ENCODE peak calls at places on chromosome 1, in five cellular contexts. T is upper lobe of right lung, I is uterus, N is A549, V is AG04450. Y is an unnamed sample.

GRCh38 chr1:227947678-227948492 is at the start of gene WNT9A:
- DNase-seq in T (peak; percentile 75), N (peak; percentile 47), V (no peak), I (peak; percentile 56), Y (peak; percentile 37)

GRCh38 chr1:44433209-44433608 is 28.2 kb downstream of the RNF220 start:
- DNase-seq in N (no peak), I (no peak), V (no peak), T (no peak), Y (no peak)

GRCh38 chr1:173868266-173869107 is at the start of gene ZBTB37:
- DNase-seq in N (peak; percentile 65), I (no peak), V (no peak), T (peak; percentile 98), Y (peak; percentile 93)

GRCh38 chr1:219296430-219296850 is 122.8 kb downstream of the LYPLAL1 start:
- DNase-seq in N (no peak), T (no peak), I (no peak), V (no peak), Y (no peak)

GRCh38 chr1:22889213-22889827 is 83.3 kb downstream of the LACTBL1 start:
- DNase-seq in I (no peak), N (peak; percentile 41), V (no peak), T (no peak), Y (peak; percentile 33)

GRCh38 chr1:228364068-228364705 is 42.4 kb downstream of the TRIM11 start:
- DNase-seq in V (no peak), N (no peak), I (no peak), T (peak; percentile 57), Y (no peak)

GRCh38 chr1:215631489-215631888 is 64.4 kb downstream of the KCTD3 start:
- DNase-seq in V (no peak), T (no peak), N (no peak), I (no peak), Y (no peak)

GRCh38 chr1:11918779-11919519 is 7.3 kb downstream of the KIAA2013 start:
- DNase-seq in T (no peak), V (peak; percentile 57), N (no peak), I (peak; percentile 76), Y (no peak)

GRCh38 chr1:231465051-231465450 is 43.0 kb upstream of the EGLN1 start:
- DNase-seq in I (no peak), T (no peak), N (no peak), V (no peak), Y (no peak)

GRCh38 chr1:117231748-117232373 is 21.1 kb upstream of the VTCN1 start:
- DNase-seq in I (peak; percentile 75), T (no peak), N (no peak), V (no peak), Y (no peak)

GRCh38 chr1:230425252-230426061 is 675 bp downstream of the PGBD5 start:
- DNase-seq in V (no peak), N (no peak), T (no peak), I (no peak), Y (peak; percentile 32)

GRCh38 chr1:230427981-230428380 is 1.8 kb upstream of the PGBD5 start:
- DNase-seq in I (no peak), N (no peak), V (no peak), T (no peak), Y (no peak)

GRCh38 chr1:230427477-230427876 is 1.3 kb upstream of the PGBD5 start:
- DNase-seq in T (no peak), V (no peak), N (no peak), I (no peak), Y (no peak)

GRCh38 chr1:230424440-230425251 is 1.5 kb downstream of the PGBD5 start:
- DNase-seq in T (no peak), I (no peak), V (no peak), N (no peak), Y (peak; percentile 39)

GRCh38 chr1:230426246-230427101 is at the start of gene PGBD5:
- DNase-seq in I (peak; percentile 37), N (peak; percentile 64), V (no peak), T (peak; percentile 88), Y (peak; percentile 85)
- TF ChIP-seq CTCF in I (no peak), N (no peak), V (no peak), T (no peak), Y (no peak)

GRCh38 chr1:245822997-245823396 is 668.2 kb downstream of the KIF26B start:
- DNase-seq in V (peak; percentile 82), I (peak; percentile 35), T (no peak), N (peak; percentile 36), Y (no peak)

GRCh38 chr1:245827306-245827705 is 672.5 kb downstream of the KIF26B start:
- DNase-seq in N (no peak), T (no peak), V (no peak), I (no peak), Y (no peak)

GRCh38 chr1:245823408-245824147 is 668.8 kb downstream of the KIF26B start:
- DNase-seq in I (no peak), T (no peak), N (no peak), V (peak; percentile 39), Y (no peak)

GRCh38 chr1:245829194-245829593 is 674.4 kb downstream of the KIF26B start:
- DNase-seq in V (no peak), I (no peak), T (no peak), N (no peak), Y (no peak)

GRCh38 chr1:245825128-245825901 is 670.5 kb downstream of the KIF26B start:
- DNase-seq in T (no peak), V (no peak), N (no peak), I (no peak), Y (no peak)
- TF ChIP-seq CTCF in T (peak; percentile 34), V (peak; percentile 15), N (no peak), I (no peak), Y (no peak)

DNA sequence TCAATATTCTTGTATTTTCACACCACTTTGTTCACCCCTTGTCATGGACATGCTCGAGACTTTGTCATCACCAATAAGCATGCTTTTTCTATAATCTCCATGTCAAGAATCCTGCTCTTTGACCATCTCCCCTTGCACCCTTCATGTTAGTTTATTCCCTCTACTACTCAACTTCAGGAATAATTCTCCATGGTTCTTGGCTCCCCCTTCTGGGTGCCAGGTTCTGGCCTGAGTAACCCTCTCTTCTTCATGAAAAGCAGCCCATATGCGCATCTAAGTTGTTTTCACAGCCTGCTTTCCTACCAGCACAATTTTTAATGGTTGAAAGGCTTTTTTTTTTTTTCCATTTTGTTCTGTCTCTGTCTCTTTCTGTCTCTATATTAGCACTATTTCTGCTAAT is 160.7 kb downstream of the LEPR start:
- DNase-seq in N (no peak), T (no peak), I (no peak), V (no peak), Y (no peak)
- TF ChIP-seq CTCF in N (no peak), T (no peak), I (no peak), V (peak; percentile 16), Y (no peak)

DNA sequence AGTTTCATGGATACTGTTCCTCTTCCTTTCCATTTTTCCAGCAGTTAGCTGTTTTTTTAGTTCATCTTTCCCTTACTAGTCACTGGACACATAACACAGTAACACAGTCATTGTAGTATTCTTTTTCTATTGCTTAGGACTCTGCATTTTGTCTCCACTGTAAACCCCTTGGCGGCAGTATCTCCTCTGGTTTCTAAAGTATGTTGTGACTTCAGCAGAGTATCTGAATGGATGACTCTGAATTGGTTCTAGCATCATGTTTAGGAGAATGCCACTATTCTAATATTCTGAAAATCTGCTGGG is 2.2 kb downstream of the CDC7 start:
- DNase-seq in N (no peak), I (no peak), T (no peak), V (no peak), Y (no peak)
- TF ChIP-seq CTCF in N (no peak), I (no peak), T (no peak), V (peak; percentile 46), Y (no peak)

DNA sequence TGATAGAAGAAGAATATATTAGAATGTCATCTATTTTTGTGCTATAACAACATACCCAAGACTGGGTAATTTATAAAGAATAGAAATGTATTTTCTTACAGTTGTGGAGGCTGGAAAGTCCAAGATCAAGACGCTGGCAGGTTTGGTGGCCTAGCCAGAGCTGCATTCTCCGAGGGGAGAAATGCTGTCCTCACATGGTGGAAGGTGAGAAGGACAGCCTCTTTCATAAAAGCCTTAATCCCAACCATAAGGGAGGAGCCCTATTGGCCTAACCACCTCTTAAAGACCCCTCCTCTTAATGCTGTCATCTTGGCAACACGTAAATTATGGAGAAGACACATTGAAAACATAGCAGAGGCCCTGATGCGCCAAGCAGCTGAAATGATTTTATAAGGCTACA is 60.1 kb upstream of the KAZN start:
- DNase-seq in T (no peak), V (no peak), N (no peak), I (no peak), Y (no peak)
- TF ChIP-seq CTCF in T (no peak), V (peak; percentile 30), N (no peak), I (no peak), Y (no peak)